ENCODE peak calls at places on chromosomes 11 and 22, in nine cellular contexts. W, S, A, G, P, V, I, R and B are unnamed samples.

GRCh38 chr22:22663861-22664800 is 19.7 kb downstream of the GGTLC2 start:
- DNase-seq in R (no peak), I (no peak), P (no peak), G (no peak), V (no peak), A (no peak), W (no peak), S (no peak), B (no peak)

GRCh38 chr22:46533434-46533833 is 4.0 kb downstream of the CELSR1 start:
- DNase-seq in V (peak; percentile 38), W (no peak), S (no peak), I (no peak), R (no peak), P (no peak), G (peak; percentile 77), A (peak; percentile 20), B (no peak)

GRCh38 chr11:16860632-16861031 is 122.2 kb downstream of the C11orf58 start:
- DNase-seq in G (no peak), R (no peak), I (no peak), V (no peak), W (no peak), P (no peak), A (peak; percentile 77), S (no peak), B (no peak)

GRCh38 chr11:118382954-118383353 is 18.5 kb upstream of the ATP5MG start:
- DNase-seq in G (no peak), A (no peak), W (no peak), V (no peak), R (no peak), P (no peak), S (no peak), I (no peak), B (no peak)

GRCh38 chr11:74341926-74342325 is 30.5 kb upstream of the P4HA3 start:
- DNase-seq in S (no peak), V (no peak), R (no peak), I (no peak), P (no peak), G (no peak), W (no peak), A (no peak), B (no peak)

GRCh38 chr11:95451261-95451660 is 220.3 kb upstream of the SESN3 start:
- DNase-seq in I (no peak), P (no peak), V (no peak), A (no peak), G (no peak), W (no peak), R (no peak), S (no peak), B (no peak)

GRCh38 chr22:21592422-21592821 is 24.9 kb downstream of the UBE2L3 start:
- DNase-seq in V (no peak), S (no peak), R (no peak), I (no peak), A (no peak), G (no peak), P (no peak), W (no peak), B (no peak)

GRCh38 chr11:94046796-94047195 is 25.6 kb downstream of the HEPHL1 start:
- DNase-seq in W (no peak), P (no peak), S (no peak), V (no peak), R (no peak), G (no peak), I (no peak), A (peak; percentile 23), B (no peak)

GRCh38 chr22:49983148-49984042 is 22.8 kb downstream of the PIM3 start:
- DNase-seq in S (no peak), W (peak; percentile 69), G (no peak), P (no peak), V (peak; percentile 65), I (no peak), R (no peak), A (no peak), B (no peak)

GRCh38 chr11:77332259-77332658 is 30.8 kb upstream of the GDPD4 start:
- DNase-seq in W (no peak), R (no peak), I (no peak), V (no peak), P (no peak), G (no peak), S (no peak), A (no peak), B (no peak)

GRCh38 chr22:28297504-28297903 is 378.4 kb upstream of the PITPNB start:
- DNase-seq in S (no peak), P (no peak), A (peak; percentile 8), G (no peak), I (no peak), V (no peak), W (no peak), R (no peak), B (no peak)

GRCh38 chr11:34309970-34310369 is 47.8 kb downstream of the ABTB2 start:
- DNase-seq in A (no peak), V (peak; percentile 35), G (no peak), I (peak; percentile 38), P (no peak), R (no peak), S (no peak), W (no peak), B (no peak)

GRCh38 chr22:49972163-49973017 is 11.8 kb downstream of the PIM3 start:
- DNase-seq in V (no peak), G (no peak), W (peak; percentile 48), P (no peak), R (no peak), A (no peak), S (no peak), I (no peak), B (no peak)

GRCh38 chr22:45235851-45236342 is 4.8 kb downstream of the KIAA0930 start:
- DNase-seq in R (no peak), I (no peak), A (no peak), G (no peak), V (no peak), W (no peak), S (no peak), P (no peak), B (peak; percentile 30)

GRCh38 chr11:131871061-131871460 is 500.6 kb downstream of the NTM start:
- DNase-seq in P (no peak), I (no peak), G (no peak), R (no peak), W (no peak), S (no peak), V (no peak), A (no peak), B (no peak)

GRCh38 chr11:112345708-112346107 is 85.0 kb upstream of the PLET1 start:
- DNase-seq in S (no peak), I (no peak), A (peak; percentile 19), V (peak; percentile 49), W (peak; percentile 32), G (no peak), R (no peak), P (no peak), B (no peak)

GRCh38 chr11:703515-703914 is 2.5 kb upstream of the EPS8L2 start:
- DNase-seq in R (no peak), P (no peak), I (no peak), W (no peak), S (no peak), V (no peak), A (no peak), G (no peak), B (no peak)

GRCh38 chr11:19389787-19390303 is 149.1 kb upstream of the E2F8 start:
- DNase-seq in R (no peak), G (no peak), A (no peak), V (no peak), S (no peak), I (peak; percentile 27), P (no peak), W (no peak), B (no peak)
- TF ChIP-seq CTCF in R (no peak), G (no peak), A (no peak), V (no peak), S (no peak), I (no peak), P (no peak), W (no peak), B (no peak)

GRCh38 chr11:132941761-132942160 is 590.5 kb downstream of the OPCML start:
- DNase-seq in R (no peak), A (no peak), V (no peak), P (no peak), S (no peak), I (no peak), G (no peak), W (no peak), B (no peak)

GRCh38 chr11:132943325-132943736 is 589.0 kb downstream of the OPCML start:
- DNase-seq in A (no peak), I (no peak), P (no peak), V (peak; percentile 43), G (no peak), S (no peak), R (no peak), W (no peak), B (no peak)

GRCh38 chr11:132943737-132944556 is 588.4 kb downstream of the OPCML start:
- DNase-seq in I (no peak), W (peak; percentile 70), V (peak; percentile 62), S (no peak), A (no peak), R (no peak), P (no peak), G (no peak), B (no peak)

GRCh38 chr11:132942611-132943324 is 589.5 kb downstream of the OPCML start:
- DNase-seq in W (peak; percentile 49), P (no peak), G (no peak), I (no peak), V (peak; percentile 59), S (no peak), R (no peak), A (no peak), B (no peak)

GRCh38 chr11:132944557-132944920 is 587.8 kb downstream of the OPCML start:
- DNase-seq in R (no peak), W (no peak), I (no peak), P (no peak), S (no peak), V (peak; percentile 66), A (no peak), G (no peak), B (no peak)
- TF ChIP-seq REST in R (no peak), W (no peak), I (no peak), P (no peak), S (no peak), V (no peak), A (no peak), G (no peak), B (no peak)

DNA sequence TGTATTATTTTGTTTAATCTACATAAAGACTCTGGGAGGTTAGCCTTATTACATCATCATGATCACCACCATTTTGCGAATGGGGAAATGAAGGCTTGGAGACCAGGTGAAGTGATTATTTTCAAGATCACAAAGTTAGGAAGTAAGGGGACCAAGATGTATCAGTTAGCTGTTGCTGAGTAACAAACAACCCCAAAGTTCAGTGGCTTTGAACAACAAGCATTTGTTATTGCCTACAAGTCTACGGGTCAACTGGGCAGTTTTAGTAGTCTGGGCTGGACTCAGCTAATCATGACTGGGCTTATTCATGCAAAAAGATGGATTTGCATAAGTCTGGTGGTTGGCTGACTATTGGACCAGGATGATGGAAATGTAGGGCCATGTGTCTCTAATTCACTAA is 389.2 kb downstream of the MIAT start:
- DNase-seq in A (no peak), I (no peak), W (no peak), V (no peak), P (no peak), R (no peak), S (no peak), G (no peak), B (no peak)
- H3K4me3 ChIP-seq in A (no peak overlapping the region), I (no peak overlapping the region), W (no peak overlapping the region), V (no peak overlapping the region), P (no peak overlapping the region), R (no peak overlapping the region), S (no peak overlapping the region), G (no peak overlapping the region), B (no peak overlapping the region)

GRCh38 chr11:119705362-119705761 is 23.6 kb downstream of the NECTIN1 start:
- DNase-seq in V (no peak), G (no peak), P (no peak), S (no peak), W (no peak), A (no peak), I (no peak), R (no peak), B (no peak)
- TF ChIP-seq CTCF in V (no peak), G (no peak), P (no peak), S (no peak), W (no peak), A (no peak), I (no peak), R (no peak), B (no peak)